ENCODE peak calls at places on chromosomes 6 and 20, in nine cellular contexts. One of them, this sample, is unnamed.
A peak's percentile ranks its signal among the peaks of the same experiment; 100 is the strongest.

GRCh38 chr6:15066433-15067337 is 179.2 kb upstream of the JARID2 start:
- DNase-seq in H54: no peak
- DNase-seq in adrenal gland: peak; percentile 65
- DNase-seq in AG10803: peak; percentile 59
- DNase-seq in cardiac muscle cell: peak; percentile 88
- DNase-seq in substantia nigra: no peak
- DNase-seq in NCI-H345: no peak
- DNase-seq in activated T-cell treated with anti-CD3 and anti-CD28 coated beads, Interleukin-2, amount 50 U/mL, for 24 hours: no peak
- DNase-seq in DMS153: no peak
- DNase-seq in this sample: no peak

GRCh38 chr6:14550817-14551216 is 433.2 kb downstream of the CD83 start:
- DNase-seq in adrenal gland: peak; percentile 22
- DNase-seq in substantia nigra: no peak
- DNase-seq in activated T-cell treated with anti-CD3 and anti-CD28 coated beads, Interleukin-2, amount 50 U/mL, for 24 hours: no peak
- DNase-seq in cardiac muscle cell: peak; percentile 15
- DNase-seq in NCI-H345: no peak
- DNase-seq in DMS153: no peak
- DNase-seq in H54: no peak
- DNase-seq in AG10803: peak; percentile 43
- DNase-seq in this sample: no peak

GRCh38 chr6:158010591-158011477 is 29.2 kb downstream of the SYNJ2 start:
- DNase-seq in adrenal gland: no peak
- DNase-seq in substantia nigra: no peak
- DNase-seq in DMS153: no peak
- DNase-seq in activated T-cell treated with anti-CD3 and anti-CD28 coated beads, Interleukin-2, amount 50 U/mL, for 24 hours: peak; percentile 13
- DNase-seq in H54: no peak
- DNase-seq in NCI-H345: no peak
- DNase-seq in AG10803: no peak
- DNase-seq in cardiac muscle cell: no peak
- DNase-seq in this sample: no peak

GRCh38 chr20:64000906-64001305 is 20.0 kb downstream of the PRPF6 start:
- DNase-seq in NCI-H345: no peak
- DNase-seq in DMS153: no peak
- DNase-seq in adrenal gland: no peak
- DNase-seq in activated T-cell treated with anti-CD3 and anti-CD28 coated beads, Interleukin-2, amount 50 U/mL, for 24 hours: no peak
- DNase-seq in cardiac muscle cell: no peak
- DNase-seq in H54: no peak
- DNase-seq in AG10803: no peak
- DNase-seq in substantia nigra: no peak
- DNase-seq in this sample: no peak

GRCh38 chr6:29964904-29965872 is 22.9 kb downstream of the HLA-A start:
- DNase-seq in AG10803: peak; percentile 83
- DNase-seq in activated T-cell treated with anti-CD3 and anti-CD28 coated beads, Interleukin-2, amount 50 U/mL, for 24 hours: peak; percentile 74
- DNase-seq in adrenal gland: peak; percentile 86
- DNase-seq in substantia nigra: peak; percentile 26
- DNase-seq in NCI-H345: peak; percentile 89
- DNase-seq in cardiac muscle cell: peak; percentile 86
- DNase-seq in H54: peak; percentile 61
- DNase-seq in DMS153: peak; percentile 91
- DNase-seq in this sample: peak; percentile 82

GRCh38 chr20:63896136-63896890 is 1.4 kb downstream of the DNAJC5 start:
- DNase-seq in H54: no peak
- DNase-seq in DMS153: peak; percentile 72
- DNase-seq in AG10803: peak; percentile 40
- DNase-seq in substantia nigra: peak; percentile 28
- DNase-seq in adrenal gland: peak; percentile 67
- DNase-seq in NCI-H345: peak; percentile 54
- DNase-seq in cardiac muscle cell: peak; percentile 11
- DNase-seq in activated T-cell treated with anti-CD3 and anti-CD28 coated beads, Interleukin-2, amount 50 U/mL, for 24 hours: peak; percentile 56
- DNase-seq in this sample: no peak

GRCh38 chr20:62400021-62400420 is 7.1 kb downstream of the CABLES2 start:
- DNase-seq in AG10803: no peak
- DNase-seq in substantia nigra: no peak
- DNase-seq in H54: no peak
- DNase-seq in DMS153: no peak
- DNase-seq in cardiac muscle cell: no peak
- DNase-seq in adrenal gland: no peak
- DNase-seq in activated T-cell treated with anti-CD3 and anti-CD28 coated beads, Interleukin-2, amount 50 U/mL, for 24 hours: no peak
- DNase-seq in NCI-H345: peak; percentile 25
- DNase-seq in this sample: no peak

GRCh38 chr6:107811591-107812218 is 12.4 kb downstream of the SCML4 start:
- DNase-seq in activated T-cell treated with anti-CD3 and anti-CD28 coated beads, Interleukin-2, amount 50 U/mL, for 24 hours: no peak
- DNase-seq in AG10803: peak; percentile 6
- DNase-seq in substantia nigra: no peak
- DNase-seq in adrenal gland: no peak
- DNase-seq in DMS153: no peak
- DNase-seq in cardiac muscle cell: peak; percentile 17
- DNase-seq in NCI-H345: no peak
- DNase-seq in H54: no peak
- DNase-seq in this sample: peak; percentile 55

GRCh38 chr6:19413323-19413722 is 423.8 kb upstream of the ID4 start:
- DNase-seq in substantia nigra: no peak
- DNase-seq in DMS153: no peak
- DNase-seq in cardiac muscle cell: peak; percentile 58
- DNase-seq in AG10803: peak; percentile 60
- DNase-seq in activated T-cell treated with anti-CD3 and anti-CD28 coated beads, Interleukin-2, amount 50 U/mL, for 24 hours: no peak
- DNase-seq in adrenal gland: no peak
- DNase-seq in H54: no peak
- DNase-seq in NCI-H345: no peak
- DNase-seq in this sample: no peak

GRCh38 chr20:57647006-57647932 is 27.0 kb upstream of the ZBP1 start:
- DNase-seq in activated T-cell treated with anti-CD3 and anti-CD28 coated beads, Interleukin-2, amount 50 U/mL, for 24 hours: no peak
- DNase-seq in substantia nigra: no peak
- DNase-seq in adrenal gland: no peak
- DNase-seq in NCI-H345: no peak
- DNase-seq in AG10803: no peak
- DNase-seq in cardiac muscle cell: no peak
- DNase-seq in H54: no peak
- DNase-seq in DMS153: no peak
- DNase-seq in this sample: no peak

GRCh38 chr6:38525888-38526287 is 113.8 kb downstream of the BTBD9 start:
- DNase-seq in activated T-cell treated with anti-CD3 and anti-CD28 coated beads, Interleukin-2, amount 50 U/mL, for 24 hours: no peak
- DNase-seq in AG10803: no peak
- DNase-seq in substantia nigra: no peak
- DNase-seq in NCI-H345: no peak
- DNase-seq in H54: no peak
- DNase-seq in adrenal gland: no peak
- DNase-seq in DMS153: no peak
- DNase-seq in cardiac muscle cell: no peak
- DNase-seq in this sample: no peak

GRCh38 chr6:47083586-47084047 is 41.5 kb upstream of the ADGRF1 start:
- DNase-seq in NCI-H345: peak; percentile 86
- DNase-seq in AG10803: peak; percentile 90
- DNase-seq in adrenal gland: peak; percentile 85
- DNase-seq in cardiac muscle cell: peak; percentile 99
- DNase-seq in substantia nigra: no peak
- DNase-seq in DMS153: peak; percentile 90
- DNase-seq in activated T-cell treated with anti-CD3 and anti-CD28 coated beads, Interleukin-2, amount 50 U/mL, for 24 hours: no peak
- DNase-seq in H54: no peak
- DNase-seq in this sample: no peak

GRCh38 chr6:93318127-93318526 is 101.2 kb downstream of the EPHA7 start:
- DNase-seq in adrenal gland: no peak
- DNase-seq in activated T-cell treated with anti-CD3 and anti-CD28 coated beads, Interleukin-2, amount 50 U/mL, for 24 hours: no peak
- DNase-seq in DMS153: no peak
- DNase-seq in substantia nigra: no peak
- DNase-seq in NCI-H345: no peak
- DNase-seq in cardiac muscle cell: no peak
- DNase-seq in H54: no peak
- DNase-seq in AG10803: no peak
- DNase-seq in this sample: no peak

GRCh38 chr6:7479801-7480266 is 61.6 kb upstream of the DSP start:
- DNase-seq in adrenal gland: peak; percentile 51
- DNase-seq in activated T-cell treated with anti-CD3 and anti-CD28 coated beads, Interleukin-2, amount 50 U/mL, for 24 hours: no peak
- DNase-seq in substantia nigra: no peak
- DNase-seq in DMS153: no peak
- DNase-seq in H54: peak; percentile 50
- DNase-seq in NCI-H345: no peak
- DNase-seq in cardiac muscle cell: peak; percentile 84
- DNase-seq in AG10803: peak; percentile 77
- DNase-seq in this sample: no peak

GRCh38 chr6:37818536-37819176 is 871 bp upstream of the ZFAND3 start:
- DNase-seq in AG10803: peak; percentile 94
- DNase-seq in DMS153: peak; percentile 94
- DNase-seq in NCI-H345: peak; percentile 97
- DNase-seq in substantia nigra: peak; percentile 90
- DNase-seq in H54: peak; percentile 80
- DNase-seq in adrenal gland: peak; percentile 98
- DNase-seq in activated T-cell treated with anti-CD3 and anti-CD28 coated beads, Interleukin-2, amount 50 U/mL, for 24 hours: peak; percentile 96
- DNase-seq in cardiac muscle cell: peak; percentile 97
- DNase-seq in this sample: peak; percentile 100

GRCh38 chr6:130677766-130678165 is 149.4 kb upstream of the SMLR1 start:
- DNase-seq in H54: no peak
- DNase-seq in activated T-cell treated with anti-CD3 and anti-CD28 coated beads, Interleukin-2, amount 50 U/mL, for 24 hours: no peak
- DNase-seq in adrenal gland: no peak
- DNase-seq in NCI-H345: no peak
- DNase-seq in cardiac muscle cell: no peak
- DNase-seq in AG10803: no peak
- DNase-seq in DMS153: no peak
- DNase-seq in substantia nigra: no peak
- DNase-seq in this sample: no peak

GRCh38 chr6:74415056-74415455 is 719.1 kb downstream of the CD109 start:
- DNase-seq in cardiac muscle cell: peak; percentile 11
- DNase-seq in adrenal gland: no peak
- DNase-seq in substantia nigra: no peak
- DNase-seq in H54: no peak
- DNase-seq in AG10803: peak; percentile 43
- DNase-seq in DMS153: no peak
- DNase-seq in activated T-cell treated with anti-CD3 and anti-CD28 coated beads, Interleukin-2, amount 50 U/mL, for 24 hours: no peak
- DNase-seq in NCI-H345: no peak
- DNase-seq in this sample: no peak

GRCh38 chr6:66396145-66396544 is 689.1 kb upstream of the EYS start:
- DNase-seq in cardiac muscle cell: no peak
- DNase-seq in AG10803: no peak
- DNase-seq in H54: no peak
- DNase-seq in activated T-cell treated with anti-CD3 and anti-CD28 coated beads, Interleukin-2, amount 50 U/mL, for 24 hours: no peak
- DNase-seq in DMS153: no peak
- DNase-seq in NCI-H345: no peak
- DNase-seq in substantia nigra: no peak
- DNase-seq in adrenal gland: no peak
- DNase-seq in this sample: no peak

GRCh38 chr6:157060440-157060949 is 262.8 kb downstream of the TMEM242 start:
- DNase-seq in NCI-H345: no peak
- DNase-seq in DMS153: no peak
- DNase-seq in substantia nigra: no peak
- DNase-seq in AG10803: peak; percentile 47
- DNase-seq in adrenal gland: no peak
- DNase-seq in activated T-cell treated with anti-CD3 and anti-CD28 coated beads, Interleukin-2, amount 50 U/mL, for 24 hours: no peak
- DNase-seq in cardiac muscle cell: no peak
- DNase-seq in H54: no peak
- DNase-seq in this sample: no peak

GRCh38 chr6:102327697-102328227 is 934.3 kb downstream of the GRIK2 start:
- DNase-seq in DMS153: no peak
- DNase-seq in adrenal gland: no peak
- DNase-seq in cardiac muscle cell: no peak
- DNase-seq in substantia nigra: no peak
- DNase-seq in H54: no peak
- DNase-seq in activated T-cell treated with anti-CD3 and anti-CD28 coated beads, Interleukin-2, amount 50 U/mL, for 24 hours: no peak
- DNase-seq in NCI-H345: no peak
- DNase-seq in AG10803: no peak
- DNase-seq in this sample: no peak

GRCh38 chr6:135693971-135694370 is 157.5 kb upstream of the PDE7B start:
- DNase-seq in cardiac muscle cell: no peak
- DNase-seq in substantia nigra: no peak
- DNase-seq in adrenal gland: no peak
- DNase-seq in NCI-H345: no peak
- DNase-seq in DMS153: no peak
- DNase-seq in activated T-cell treated with anti-CD3 and anti-CD28 coated beads, Interleukin-2, amount 50 U/mL, for 24 hours: no peak
- DNase-seq in H54: no peak
- DNase-seq in AG10803: no peak
- DNase-seq in this sample: no peak